ENCODE peak calls at places on chromosomes 6 and 20, in four cellular contexts. One of them, this sample, is unnamed.

GRCh38 chr6:31822038-31822821 is 5.3 kb upstream of the HSPA1B start:
- DNase-seq in heart left ventricle: peak; percentile 89
- DNase-seq in CD4-positive, CD25-positive, alpha-beta regulatory T cell: peak; percentile 72
- DNase-seq in CD8-positive, alpha-beta memory T cell: peak; percentile 70
- DNase-seq in this sample: peak; percentile 61

GRCh38 chr20:11140359-11140758 is 466.6 kb upstream of the JAG1 start:
- DNase-seq in CD8-positive, alpha-beta memory T cell: no peak
- DNase-seq in CD4-positive, CD25-positive, alpha-beta regulatory T cell: no peak
- DNase-seq in heart left ventricle: no peak
- DNase-seq in this sample: no peak

GRCh38 chr20:34065260-34065659 is 46.8 kb downstream of the EIF2S2 start:
- DNase-seq in CD4-positive, CD25-positive, alpha-beta regulatory T cell: no peak
- DNase-seq in CD8-positive, alpha-beta memory T cell: no peak
- DNase-seq in heart left ventricle: no peak
- DNase-seq in this sample: no peak

GRCh38 chr6:139708342-139709199 is 334.1 kb upstream of the CITED2 start:
- DNase-seq in CD4-positive, CD25-positive, alpha-beta regulatory T cell: no peak
- DNase-seq in heart left ventricle: no peak
- DNase-seq in CD8-positive, alpha-beta memory T cell: no peak
- DNase-seq in this sample: no peak

GRCh38 chr6:7912736-7913517 is 2.3 kb upstream of the TXNDC5 start:
- DNase-seq in CD8-positive, alpha-beta memory T cell: no peak
- DNase-seq in heart left ventricle: no peak
- DNase-seq in CD4-positive, CD25-positive, alpha-beta regulatory T cell: no peak
- DNase-seq in this sample: no peak

GRCh38 chr20:57716202-57716601 is 6.4 kb upstream of the PMEPA1 start:
- DNase-seq in CD8-positive, alpha-beta memory T cell: no peak
- DNase-seq in CD4-positive, CD25-positive, alpha-beta regulatory T cell: no peak
- DNase-seq in heart left ventricle: no peak
- DNase-seq in this sample: no peak

GRCh38 chr6:117077300-117077699 is 188.1 kb upstream of the VGLL2 start:
- DNase-seq in CD4-positive, CD25-positive, alpha-beta regulatory T cell: no peak
- DNase-seq in CD8-positive, alpha-beta memory T cell: no peak
- DNase-seq in heart left ventricle: no peak
- DNase-seq in this sample: no peak

GRCh38 chr6:27592481-27593199 is 119.7 kb upstream of the ZNF184 start:
- DNase-seq in heart left ventricle: no peak
- DNase-seq in CD8-positive, alpha-beta memory T cell: no peak
- DNase-seq in CD4-positive, CD25-positive, alpha-beta regulatory T cell: peak; percentile 64
- DNase-seq in this sample: no peak

GRCh38 chr20:33859157-33859695 is 48.1 kb downstream of the CHMP4B start:
- DNase-seq in CD8-positive, alpha-beta memory T cell: peak; percentile 58
- DNase-seq in CD4-positive, CD25-positive, alpha-beta regulatory T cell: peak; percentile 90
- DNase-seq in heart left ventricle: peak; percentile 26
- DNase-seq in this sample: no peak

GRCh38 chr6:82353848-82354247 is 9.8 kb upstream of the TPBG start:
- DNase-seq in CD8-positive, alpha-beta memory T cell: no peak
- DNase-seq in CD4-positive, CD25-positive, alpha-beta regulatory T cell: no peak
- DNase-seq in heart left ventricle: no peak
- DNase-seq in this sample: no peak

GRCh38 chr6:133756046-133756445 is 132.9 kb upstream of the TCF21 start:
- DNase-seq in CD8-positive, alpha-beta memory T cell: no peak
- DNase-seq in heart left ventricle: no peak
- DNase-seq in CD4-positive, CD25-positive, alpha-beta regulatory T cell: no peak
- DNase-seq in this sample: no peak

GRCh38 chr6:44675449-44675848 is 287.9 kb downstream of the CDC5L start:
- DNase-seq in heart left ventricle: no peak
- DNase-seq in CD4-positive, CD25-positive, alpha-beta regulatory T cell: no peak
- DNase-seq in CD8-positive, alpha-beta memory T cell: no peak
- DNase-seq in this sample: no peak

GRCh38 chr6:69816017-69816416 is 19.2 kb upstream of the LMBRD1 start:
- DNase-seq in CD8-positive, alpha-beta memory T cell: no peak
- DNase-seq in CD4-positive, CD25-positive, alpha-beta regulatory T cell: peak; percentile 72
- DNase-seq in heart left ventricle: no peak
- DNase-seq in this sample: no peak

GRCh38 chr6:41353333-41353732 is 17.9 kb downstream of the NCR2 start:
- DNase-seq in CD8-positive, alpha-beta memory T cell: no peak
- DNase-seq in heart left ventricle: no peak
- DNase-seq in CD4-positive, CD25-positive, alpha-beta regulatory T cell: no peak
- DNase-seq in this sample: no peak

GRCh38 chr6:43758617-43759050 is 11.4 kb upstream of the VEGFA start:
- DNase-seq in CD8-positive, alpha-beta memory T cell: no peak
- DNase-seq in CD4-positive, CD25-positive, alpha-beta regulatory T cell: no peak
- DNase-seq in heart left ventricle: no peak
- DNase-seq in this sample: no peak

GRCh38 chr6:89527634-89528033 is 94.7 kb downstream of the ANKRD6 start:
- DNase-seq in CD4-positive, CD25-positive, alpha-beta regulatory T cell: peak; percentile 64
- DNase-seq in heart left ventricle: no peak
- DNase-seq in CD8-positive, alpha-beta memory T cell: no peak
- DNase-seq in this sample: no peak

GRCh38 chr20:53077373-53078205 is 105.4 kb downstream of the TSHZ2 start:
- DNase-seq in heart left ventricle: no peak
- DNase-seq in CD8-positive, alpha-beta memory T cell: no peak
- DNase-seq in CD4-positive, CD25-positive, alpha-beta regulatory T cell: no peak
- DNase-seq in this sample: no peak

GRCh38 chr6:129647044-129647443 is 62.9 kb downstream of the ARHGAP18 start:
- DNase-seq in CD4-positive, CD25-positive, alpha-beta regulatory T cell: no peak
- DNase-seq in heart left ventricle: no peak
- DNase-seq in CD8-positive, alpha-beta memory T cell: no peak
- DNase-seq in this sample: no peak
- H3K27ac ChIP-seq in CD4-positive, CD25-positive, alpha-beta regulatory T cell: no peak overlapping the region
- H3K27ac ChIP-seq in heart left ventricle: peak overlapping the region; percentile 65
- H3K27ac ChIP-seq in CD8-positive, alpha-beta memory T cell: no peak overlapping the region
- H3K27ac ChIP-seq in this sample: no peak overlapping the region

GRCh38 chr6:114714836-114715507 is 372.1 kb upstream of the HS3ST5 start:
- DNase-seq in CD8-positive, alpha-beta memory T cell: no peak
- DNase-seq in heart left ventricle: no peak
- DNase-seq in CD4-positive, CD25-positive, alpha-beta regulatory T cell: no peak
- DNase-seq in this sample: no peak
- H3K4me1 ChIP-seq in CD8-positive, alpha-beta memory T cell: no peaks in the 10 kb centered on the region
- H3K4me1 ChIP-seq in heart left ventricle: no peaks in the 10 kb centered on the region
- H3K4me1 ChIP-seq in CD4-positive, CD25-positive, alpha-beta regulatory T cell: no peaks in the 10 kb centered on the region
- H3K4me1 ChIP-seq in this sample: no peaks in the 10 kb centered on the region

GRCh38 chr20:45044084-45044573 is 56.8 kb downstream of the KCNS1 start:
- DNase-seq in heart left ventricle: no peak
- DNase-seq in CD4-positive, CD25-positive, alpha-beta regulatory T cell: peak; percentile 76
- DNase-seq in CD8-positive, alpha-beta memory T cell: peak; percentile 62
- DNase-seq in this sample: peak; percentile 57
- H3K27ac ChIP-seq in heart left ventricle: no peak overlapping the region
- H3K27ac ChIP-seq in CD4-positive, CD25-positive, alpha-beta regulatory T cell: peak overlapping the region; percentile 64
- H3K27ac ChIP-seq in CD8-positive, alpha-beta memory T cell: no peak overlapping the region
- H3K27ac ChIP-seq in this sample: no peak overlapping the region

GRCh38 chr20:41045680-41046079 is 17.1 kb downstream of the TOP1 start:
- DNase-seq in CD4-positive, CD25-positive, alpha-beta regulatory T cell: no peak
- DNase-seq in heart left ventricle: no peak
- DNase-seq in CD8-positive, alpha-beta memory T cell: no peak
- DNase-seq in this sample: no peak
- H3K4me1 ChIP-seq in CD4-positive, CD25-positive, alpha-beta regulatory T cell: peaks cover 79% of the 10 kb centered on the region
- H3K4me1 ChIP-seq in heart left ventricle: peaks cover 38% of the 10 kb centered on the region
- H3K4me1 ChIP-seq in CD8-positive, alpha-beta memory T cell: peaks cover 81% of the 10 kb centered on the region
- H3K4me1 ChIP-seq in this sample: peaks cover 55% of the 10 kb centered on the region

GRCh38 chr20:20604907-20605306 is 107.5 kb downstream of the RALGAPA2 start:
- DNase-seq in heart left ventricle: no peak
- DNase-seq in CD8-positive, alpha-beta memory T cell: no peak
- DNase-seq in CD4-positive, CD25-positive, alpha-beta regulatory T cell: no peak
- DNase-seq in this sample: no peak

GRCh38 chr20:20606046-20606445 is 106.4 kb downstream of the RALGAPA2 start:
- DNase-seq in CD8-positive, alpha-beta memory T cell: no peak
- DNase-seq in heart left ventricle: no peak
- DNase-seq in CD4-positive, CD25-positive, alpha-beta regulatory T cell: no peak
- DNase-seq in this sample: no peak

GRCh38 chr20:20606881-20607280 is 105.6 kb downstream of the RALGAPA2 start:
- DNase-seq in heart left ventricle: no peak
- DNase-seq in CD8-positive, alpha-beta memory T cell: no peak
- DNase-seq in CD4-positive, CD25-positive, alpha-beta regulatory T cell: no peak
- DNase-seq in this sample: no peak

GRCh38 chr20:20604357-20604756 is 108.1 kb downstream of the RALGAPA2 start:
- DNase-seq in CD8-positive, alpha-beta memory T cell: no peak
- DNase-seq in CD4-positive, CD25-positive, alpha-beta regulatory T cell: no peak
- DNase-seq in heart left ventricle: no peak
- DNase-seq in this sample: no peak

GRCh38 chr20:20603339-20603990 is 109.0 kb downstream of the RALGAPA2 start:
- DNase-seq in heart left ventricle: no peak
- DNase-seq in CD4-positive, CD25-positive, alpha-beta regulatory T cell: no peak
- DNase-seq in CD8-positive, alpha-beta memory T cell: peak; percentile 58
- DNase-seq in this sample: no peak
- H3K27ac ChIP-seq in heart left ventricle: no peak overlapping the region
- H3K27ac ChIP-seq in CD4-positive, CD25-positive, alpha-beta regulatory T cell: no peak overlapping the region
- H3K27ac ChIP-seq in CD8-positive, alpha-beta memory T cell: no peak overlapping the region
- H3K27ac ChIP-seq in this sample: no peak overlapping the region

GRCh38 chr20:50140339-50140859 is 13.1 kb downstream of the PEDS1 start:
- DNase-seq in CD4-positive, CD25-positive, alpha-beta regulatory T cell: no peak
- DNase-seq in CD8-positive, alpha-beta memory T cell: no peak
- DNase-seq in heart left ventricle: no peak
- DNase-seq in this sample: no peak

GRCh38 chr20:50144362-50144761 is 9.2 kb downstream of the PEDS1 start:
- DNase-seq in heart left ventricle: no peak
- DNase-seq in CD4-positive, CD25-positive, alpha-beta regulatory T cell: no peak
- DNase-seq in CD8-positive, alpha-beta memory T cell: no peak
- DNase-seq in this sample: no peak

GRCh38 chr20:50142812-50143211 is 10.7 kb downstream of the PEDS1 start:
- DNase-seq in heart left ventricle: no peak
- DNase-seq in CD8-positive, alpha-beta memory T cell: no peak
- DNase-seq in CD4-positive, CD25-positive, alpha-beta regulatory T cell: no peak
- DNase-seq in this sample: no peak

GRCh38 chr20:50141018-50141675 is 12.4 kb downstream of the PEDS1 start:
- DNase-seq in CD4-positive, CD25-positive, alpha-beta regulatory T cell: no peak
- DNase-seq in CD8-positive, alpha-beta memory T cell: no peak
- DNase-seq in heart left ventricle: no peak
- DNase-seq in this sample: no peak

DNA sequence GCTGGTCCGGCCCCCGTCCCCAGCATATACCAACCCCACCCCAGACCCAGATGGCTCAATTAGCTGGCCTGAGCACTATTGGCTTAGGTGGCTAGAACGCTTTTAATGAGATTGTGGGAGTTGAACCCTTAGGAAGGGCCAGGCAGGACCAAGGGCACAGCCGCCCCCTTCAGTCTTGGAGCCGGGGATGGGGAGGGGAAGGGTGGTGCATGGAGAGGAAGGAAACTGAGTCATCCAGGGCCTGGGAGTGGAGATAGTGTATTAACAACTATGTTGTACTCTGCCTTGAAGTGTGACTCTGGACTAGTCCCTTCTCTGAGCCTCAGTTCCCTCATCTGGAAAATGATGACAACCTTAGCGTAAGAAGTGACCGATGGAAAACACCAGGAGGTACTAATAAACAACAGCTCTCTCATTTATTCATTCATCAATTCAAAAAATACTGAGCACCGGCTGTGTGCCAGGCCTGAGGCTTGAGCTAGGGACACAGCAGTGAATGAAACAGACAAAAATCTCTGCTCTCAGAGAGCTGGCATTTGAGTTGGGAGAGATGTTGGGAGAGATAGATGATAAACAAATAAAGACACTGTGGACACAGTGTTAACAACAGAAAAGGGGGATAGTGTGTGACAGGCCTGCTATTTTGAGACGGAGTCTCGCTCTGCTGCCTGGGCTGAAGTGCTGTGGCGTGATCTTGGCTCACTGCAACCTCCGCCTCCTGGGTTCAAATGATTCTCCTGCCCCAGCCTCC is 11.5 kb downstream of the PEDS1 start:
- DNase-seq in CD4-positive, CD25-positive, alpha-beta regulatory T cell: no peak
- DNase-seq in CD8-positive, alpha-beta memory T cell: no peak
- DNase-seq in heart left ventricle: no peak
- DNase-seq in this sample: no peak
- H3K4me1 ChIP-seq in CD4-positive, CD25-positive, alpha-beta regulatory T cell: peaks cover 17% of the 10 kb centered on the region
- H3K4me1 ChIP-seq in CD8-positive, alpha-beta memory T cell: peaks cover 15% of the 10 kb centered on the region
- H3K4me1 ChIP-seq in heart left ventricle: peaks cover 34% of the 10 kb centered on the region
- H3K4me1 ChIP-seq in this sample: peaks cover 17% of the 10 kb centered on the region